ENCODE peak calls at places on chromosomes 1 and 21, in eight cellular contexts. One of them, this sample, is unnamed.

GRCh38 chr1:43069481-43070050 is 102.5 kb downstream of the EBNA1BP2 start:
- DNase-seq in epithelial cell of esophagus: no peak
- DNase-seq in RPMI8226: no peak
- DNase-seq in stimulated activated CD4-positive, alpha-beta T cell treated with anti-CD3 and anti-CD28 coated beads, Interleukin-1b, Interleukin-23, amount 100 ng/mL, for 24 hours: no peak
- DNase-seq in NCI-H226: no peak
- DNase-seq in psoas muscle: no peak
- DNase-seq in NCI-H1694: no peak
- DNase-seq in transverse colon: no peak
- DNase-seq in this sample: no peak

GRCh38 chr21:15066231-15066577 is 1.4 kb upstream of the NRIP1 start:
- DNase-seq in transverse colon: no peak
- DNase-seq in psoas muscle: no peak
- DNase-seq in stimulated activated CD4-positive, alpha-beta T cell treated with anti-CD3 and anti-CD28 coated beads, Interleukin-1b, Interleukin-23, amount 100 ng/mL, for 24 hours: no peak
- DNase-seq in RPMI8226: no peak
- DNase-seq in NCI-H1694: no peak
- DNase-seq in NCI-H226: no peak
- DNase-seq in epithelial cell of esophagus: peak; percentile 39
- DNase-seq in this sample: no peak

GRCh38 chr1:115302390-115302961 is 35.6 kb downstream of the NGF start:
- DNase-seq in NCI-H1694: no peak
- DNase-seq in epithelial cell of esophagus: peak; percentile 83
- DNase-seq in stimulated activated CD4-positive, alpha-beta T cell treated with anti-CD3 and anti-CD28 coated beads, Interleukin-1b, Interleukin-23, amount 100 ng/mL, for 24 hours: no peak
- DNase-seq in NCI-H226: peak; percentile 81
- DNase-seq in RPMI8226: no peak
- DNase-seq in transverse colon: no peak
- DNase-seq in psoas muscle: no peak
- DNase-seq in this sample: no peak

GRCh38 chr1:236608930-236609726 is 4.8 kb upstream of the HEATR1 start:
- DNase-seq in NCI-H1694: peak; percentile 69
- DNase-seq in stimulated activated CD4-positive, alpha-beta T cell treated with anti-CD3 and anti-CD28 coated beads, Interleukin-1b, Interleukin-23, amount 100 ng/mL, for 24 hours: no peak
- DNase-seq in psoas muscle: peak; percentile 44
- DNase-seq in transverse colon: peak; percentile 40
- DNase-seq in epithelial cell of esophagus: peak; percentile 72
- DNase-seq in NCI-H226: no peak
- DNase-seq in RPMI8226: peak; percentile 36
- DNase-seq in this sample: no peak

GRCh38 chr1:185672719-185673360 is 61.4 kb upstream of the HMCN1 start:
- DNase-seq in RPMI8226: no peak
- DNase-seq in stimulated activated CD4-positive, alpha-beta T cell treated with anti-CD3 and anti-CD28 coated beads, Interleukin-1b, Interleukin-23, amount 100 ng/mL, for 24 hours: no peak
- DNase-seq in NCI-H1694: no peak
- DNase-seq in epithelial cell of esophagus: no peak
- DNase-seq in NCI-H226: no peak
- DNase-seq in psoas muscle: no peak
- DNase-seq in transverse colon: no peak
- DNase-seq in this sample: no peak

GRCh38 chr1:22710688-22711024 is at the start of gene EPHB2:
- DNase-seq in stimulated activated CD4-positive, alpha-beta T cell treated with anti-CD3 and anti-CD28 coated beads, Interleukin-1b, Interleukin-23, amount 100 ng/mL, for 24 hours: no peak
- DNase-seq in transverse colon: peak; percentile 62
- DNase-seq in psoas muscle: peak; percentile 70
- DNase-seq in epithelial cell of esophagus: peak; percentile 53
- DNase-seq in NCI-H226: peak; percentile 5
- DNase-seq in RPMI8226: peak; percentile 74
- DNase-seq in NCI-H1694: no peak
- DNase-seq in this sample: no peak

GRCh38 chr1:49102752-49103151 is 326.1 kb upstream of the BEND5 start:
- DNase-seq in transverse colon: no peak
- DNase-seq in RPMI8226: no peak
- DNase-seq in NCI-H1694: no peak
- DNase-seq in epithelial cell of esophagus: peak; percentile 3
- DNase-seq in psoas muscle: no peak
- DNase-seq in NCI-H226: no peak
- DNase-seq in stimulated activated CD4-positive, alpha-beta T cell treated with anti-CD3 and anti-CD28 coated beads, Interleukin-1b, Interleukin-23, amount 100 ng/mL, for 24 hours: no peak
- DNase-seq in this sample: no peak

GRCh38 chr1:247452447-247453039 is 5.4 kb downstream of the OR2B11 start:
- DNase-seq in transverse colon: no peak
- DNase-seq in epithelial cell of esophagus: no peak
- DNase-seq in NCI-H1694: no peak
- DNase-seq in NCI-H226: no peak
- DNase-seq in RPMI8226: no peak
- DNase-seq in stimulated activated CD4-positive, alpha-beta T cell treated with anti-CD3 and anti-CD28 coated beads, Interleukin-1b, Interleukin-23, amount 100 ng/mL, for 24 hours: no peak
- DNase-seq in psoas muscle: no peak
- DNase-seq in this sample: no peak

GRCh38 chr1:203089651-203090045 is 3.8 kb upstream of the MYOG start:
- DNase-seq in stimulated activated CD4-positive, alpha-beta T cell treated with anti-CD3 and anti-CD28 coated beads, Interleukin-1b, Interleukin-23, amount 100 ng/mL, for 24 hours: no peak
- DNase-seq in RPMI8226: no peak
- DNase-seq in NCI-H1694: no peak
- DNase-seq in psoas muscle: no peak
- DNase-seq in epithelial cell of esophagus: no peak
- DNase-seq in transverse colon: no peak
- DNase-seq in NCI-H226: no peak
- DNase-seq in this sample: no peak

GRCh38 chr1:113783254-113784103 is 24.2 kb upstream of the PHTF1 start:
- DNase-seq in NCI-H226: peak; percentile 27
- DNase-seq in psoas muscle: no peak
- DNase-seq in RPMI8226: peak; percentile 76
- DNase-seq in NCI-H1694: no peak
- DNase-seq in transverse colon: peak; percentile 44
- DNase-seq in epithelial cell of esophagus: peak; percentile 40
- DNase-seq in stimulated activated CD4-positive, alpha-beta T cell treated with anti-CD3 and anti-CD28 coated beads, Interleukin-1b, Interleukin-23, amount 100 ng/mL, for 24 hours: no peak
- DNase-seq in this sample: no peak

GRCh38 chr1:27314737-27315136 is 7.2 kb upstream of the TMEM222 start:
- DNase-seq in RPMI8226: no peak
- DNase-seq in psoas muscle: no peak
- DNase-seq in transverse colon: no peak
- DNase-seq in epithelial cell of esophagus: no peak
- DNase-seq in stimulated activated CD4-positive, alpha-beta T cell treated with anti-CD3 and anti-CD28 coated beads, Interleukin-1b, Interleukin-23, amount 100 ng/mL, for 24 hours: no peak
- DNase-seq in NCI-H1694: no peak
- DNase-seq in NCI-H226: no peak
- DNase-seq in this sample: no peak

GRCh38 chr1:199243423-199244061 is 604.7 kb downstream of the PTPRC start:
- DNase-seq in transverse colon: peak; percentile 48
- DNase-seq in epithelial cell of esophagus: peak; percentile 64
- DNase-seq in psoas muscle: no peak
- DNase-seq in RPMI8226: peak; percentile 74
- DNase-seq in stimulated activated CD4-positive, alpha-beta T cell treated with anti-CD3 and anti-CD28 coated beads, Interleukin-1b, Interleukin-23, amount 100 ng/mL, for 24 hours: peak; percentile 34
- DNase-seq in NCI-H1694: no peak
- DNase-seq in NCI-H226: peak; percentile 40
- DNase-seq in this sample: no peak

GRCh38 chr1:168843950-168844349 is 114.9 kb upstream of the DPT start:
- DNase-seq in transverse colon: no peak
- DNase-seq in NCI-H1694: no peak
- DNase-seq in stimulated activated CD4-positive, alpha-beta T cell treated with anti-CD3 and anti-CD28 coated beads, Interleukin-1b, Interleukin-23, amount 100 ng/mL, for 24 hours: no peak
- DNase-seq in psoas muscle: no peak
- DNase-seq in epithelial cell of esophagus: no peak
- DNase-seq in RPMI8226: no peak
- DNase-seq in NCI-H226: no peak
- DNase-seq in this sample: no peak

GRCh38 chr1:227792216-227793078 is 23.0 kb upstream of the PRSS38 start:
- DNase-seq in psoas muscle: no peak
- DNase-seq in NCI-H226: no peak
- DNase-seq in NCI-H1694: no peak
- DNase-seq in transverse colon: no peak
- DNase-seq in stimulated activated CD4-positive, alpha-beta T cell treated with anti-CD3 and anti-CD28 coated beads, Interleukin-1b, Interleukin-23, amount 100 ng/mL, for 24 hours: no peak
- DNase-seq in RPMI8226: no peak
- DNase-seq in epithelial cell of esophagus: no peak
- DNase-seq in this sample: no peak

GRCh38 chr1:225467193-225468020 is 39.6 kb upstream of the LBR start:
- DNase-seq in NCI-H226: no peak
- DNase-seq in psoas muscle: peak; percentile 56
- DNase-seq in RPMI8226: peak; percentile 92
- DNase-seq in epithelial cell of esophagus: no peak
- DNase-seq in NCI-H1694: no peak
- DNase-seq in transverse colon: peak; percentile 81
- DNase-seq in stimulated activated CD4-positive, alpha-beta T cell treated with anti-CD3 and anti-CD28 coated beads, Interleukin-1b, Interleukin-23, amount 100 ng/mL, for 24 hours: peak; percentile 52
- DNase-seq in this sample: no peak

GRCh38 chr1:36149973-36150295 is 648 bp upstream of the TRAPPC3 start:
- DNase-seq in transverse colon: no peak
- DNase-seq in epithelial cell of esophagus: peak; percentile 57
- DNase-seq in psoas muscle: no peak
- DNase-seq in NCI-H1694: no peak
- DNase-seq in RPMI8226: no peak
- DNase-seq in stimulated activated CD4-positive, alpha-beta T cell treated with anti-CD3 and anti-CD28 coated beads, Interleukin-1b, Interleukin-23, amount 100 ng/mL, for 24 hours: no peak
- DNase-seq in NCI-H226: no peak
- DNase-seq in this sample: no peak

GRCh38 chr1:210236840-210237409 is 4.3 kb downstream of the SERTAD4 start:
- DNase-seq in RPMI8226: no peak
- DNase-seq in stimulated activated CD4-positive, alpha-beta T cell treated with anti-CD3 and anti-CD28 coated beads, Interleukin-1b, Interleukin-23, amount 100 ng/mL, for 24 hours: no peak
- DNase-seq in NCI-H1694: no peak
- DNase-seq in epithelial cell of esophagus: no peak
- DNase-seq in transverse colon: peak; percentile 35
- DNase-seq in psoas muscle: peak; percentile 40
- DNase-seq in NCI-H226: no peak
- DNase-seq in this sample: peak; percentile 58

GRCh38 chr21:15741510-15741909 is 11.7 kb downstream of the USP25 start:
- DNase-seq in epithelial cell of esophagus: peak; percentile 24
- DNase-seq in psoas muscle: no peak
- DNase-seq in NCI-H226: peak; percentile 65
- DNase-seq in stimulated activated CD4-positive, alpha-beta T cell treated with anti-CD3 and anti-CD28 coated beads, Interleukin-1b, Interleukin-23, amount 100 ng/mL, for 24 hours: no peak
- DNase-seq in RPMI8226: no peak
- DNase-seq in transverse colon: no peak
- DNase-seq in NCI-H1694: no peak
- DNase-seq in this sample: no peak

GRCh38 chr1:220905650-220906560 is 26.7 kb downstream of the HLX start:
- DNase-seq in NCI-H226: no peak
- DNase-seq in NCI-H1694: no peak
- DNase-seq in stimulated activated CD4-positive, alpha-beta T cell treated with anti-CD3 and anti-CD28 coated beads, Interleukin-1b, Interleukin-23, amount 100 ng/mL, for 24 hours: no peak
- DNase-seq in transverse colon: no peak
- DNase-seq in RPMI8226: no peak
- DNase-seq in epithelial cell of esophagus: no peak
- DNase-seq in psoas muscle: no peak
- DNase-seq in this sample: no peak

GRCh38 chr1:77978293-77978968 is 441 bp downstream of the FUBP1 start:
- DNase-seq in transverse colon: peak; percentile 78
- DNase-seq in NCI-H1694: peak; percentile 87
- DNase-seq in epithelial cell of esophagus: peak; percentile 96
- DNase-seq in NCI-H226: peak; percentile 82
- DNase-seq in RPMI8226: peak; percentile 85
- DNase-seq in stimulated activated CD4-positive, alpha-beta T cell treated with anti-CD3 and anti-CD28 coated beads, Interleukin-1b, Interleukin-23, amount 100 ng/mL, for 24 hours: peak; percentile 55
- DNase-seq in psoas muscle: no peak
- DNase-seq in this sample: peak; percentile 48

GRCh38 chr1:118826669-118827068 is 161.5 kb downstream of the TBX15 start:
- DNase-seq in psoas muscle: no peak
- DNase-seq in epithelial cell of esophagus: peak; percentile 46
- DNase-seq in stimulated activated CD4-positive, alpha-beta T cell treated with anti-CD3 and anti-CD28 coated beads, Interleukin-1b, Interleukin-23, amount 100 ng/mL, for 24 hours: no peak
- DNase-seq in NCI-H226: no peak
- DNase-seq in transverse colon: no peak
- DNase-seq in NCI-H1694: no peak
- DNase-seq in RPMI8226: no peak
- DNase-seq in this sample: no peak

GRCh38 chr1:121443131-121443530 is 258.4 kb downstream of the SRGAP2C start:
- DNase-seq in transverse colon: no peak
- DNase-seq in RPMI8226: no peak
- DNase-seq in stimulated activated CD4-positive, alpha-beta T cell treated with anti-CD3 and anti-CD28 coated beads, Interleukin-1b, Interleukin-23, amount 100 ng/mL, for 24 hours: no peak
- DNase-seq in psoas muscle: no peak
- DNase-seq in NCI-H226: no peak
- DNase-seq in NCI-H1694: no peak
- DNase-seq in epithelial cell of esophagus: no peak
- DNase-seq in this sample: no peak

GRCh38 chr1:166839600-166840308 is 479 bp downstream of the POGK start:
- DNase-seq in transverse colon: peak; percentile 77
- DNase-seq in psoas muscle: peak; percentile 72
- DNase-seq in stimulated activated CD4-positive, alpha-beta T cell treated with anti-CD3 and anti-CD28 coated beads, Interleukin-1b, Interleukin-23, amount 100 ng/mL, for 24 hours: no peak
- DNase-seq in NCI-H1694: peak; percentile 6
- DNase-seq in epithelial cell of esophagus: peak; percentile 56
- DNase-seq in RPMI8226: peak; percentile 74
- DNase-seq in NCI-H226: peak; percentile 43
- DNase-seq in this sample: peak; percentile 35

GRCh38 chr1:231161711-231162299 is at the start of gene TRIM67:
- DNase-seq in epithelial cell of esophagus: no peak
- DNase-seq in psoas muscle: no peak
- DNase-seq in RPMI8226: peak; percentile 27
- DNase-seq in transverse colon: no peak
- DNase-seq in NCI-H226: no peak
- DNase-seq in NCI-H1694: peak; percentile 65
- DNase-seq in stimulated activated CD4-positive, alpha-beta T cell treated with anti-CD3 and anti-CD28 coated beads, Interleukin-1b, Interleukin-23, amount 100 ng/mL, for 24 hours: no peak
- DNase-seq in this sample: no peak

GRCh38 chr1:46254668-46255067 is 7.1 kb downstream of the RAD54L start:
- DNase-seq in psoas muscle: no peak
- DNase-seq in RPMI8226: no peak
- DNase-seq in NCI-H226: no peak
- DNase-seq in NCI-H1694: no peak
- DNase-seq in epithelial cell of esophagus: no peak
- DNase-seq in stimulated activated CD4-positive, alpha-beta T cell treated with anti-CD3 and anti-CD28 coated beads, Interleukin-1b, Interleukin-23, amount 100 ng/mL, for 24 hours: no peak
- DNase-seq in transverse colon: no peak
- DNase-seq in this sample: no peak

GRCh38 chr1:36089393-36090121 is 865 bp downstream of the ADPRS start:
- DNase-seq in epithelial cell of esophagus: peak; percentile 34
- DNase-seq in psoas muscle: no peak
- DNase-seq in stimulated activated CD4-positive, alpha-beta T cell treated with anti-CD3 and anti-CD28 coated beads, Interleukin-1b, Interleukin-23, amount 100 ng/mL, for 24 hours: no peak
- DNase-seq in transverse colon: peak; percentile 27
- DNase-seq in NCI-H226: peak; percentile 49
- DNase-seq in NCI-H1694: no peak
- DNase-seq in RPMI8226: peak; percentile 74
- DNase-seq in this sample: no peak

GRCh38 chr21:21051109-21052055 is 53.2 kb downstream of the NCAM2 start:
- DNase-seq in psoas muscle: no peak
- DNase-seq in epithelial cell of esophagus: no peak
- DNase-seq in NCI-H1694: no peak
- DNase-seq in transverse colon: no peak
- DNase-seq in stimulated activated CD4-positive, alpha-beta T cell treated with anti-CD3 and anti-CD28 coated beads, Interleukin-1b, Interleukin-23, amount 100 ng/mL, for 24 hours: no peak
- DNase-seq in NCI-H226: no peak
- DNase-seq in RPMI8226: no peak
- DNase-seq in this sample: no peak

GRCh38 chr1:156004843-156005593 is 15.7 kb downstream of the SSR2 start:
- DNase-seq in psoas muscle: no peak
- DNase-seq in stimulated activated CD4-positive, alpha-beta T cell treated with anti-CD3 and anti-CD28 coated beads, Interleukin-1b, Interleukin-23, amount 100 ng/mL, for 24 hours: no peak
- DNase-seq in NCI-H226: no peak
- DNase-seq in RPMI8226: no peak
- DNase-seq in NCI-H1694: no peak
- DNase-seq in transverse colon: peak; percentile 53
- DNase-seq in epithelial cell of esophagus: no peak
- DNase-seq in this sample: no peak

GRCh38 chr1:116115476-116115875 is 4.3 kb downstream of the MAB21L3 start:
- DNase-seq in NCI-H1694: no peak
- DNase-seq in stimulated activated CD4-positive, alpha-beta T cell treated with anti-CD3 and anti-CD28 coated beads, Interleukin-1b, Interleukin-23, amount 100 ng/mL, for 24 hours: no peak
- DNase-seq in epithelial cell of esophagus: peak; percentile 85
- DNase-seq in NCI-H226: no peak
- DNase-seq in psoas muscle: no peak
- DNase-seq in transverse colon: no peak
- DNase-seq in RPMI8226: no peak
- DNase-seq in this sample: no peak

GRCh38 chr1:17079140-17079868 is 25.5 kb upstream of the SDHB start:
- DNase-seq in RPMI8226: no peak
- DNase-seq in psoas muscle: no peak
- DNase-seq in NCI-H226: no peak
- DNase-seq in stimulated activated CD4-positive, alpha-beta T cell treated with anti-CD3 and anti-CD28 coated beads, Interleukin-1b, Interleukin-23, amount 100 ng/mL, for 24 hours: no peak
- DNase-seq in NCI-H1694: no peak
- DNase-seq in epithelial cell of esophagus: no peak
- DNase-seq in transverse colon: no peak
- DNase-seq in this sample: no peak

GRCh38 chr1:109314805-109315204 is 8.0 kb upstream of the MYBPHL start:
- DNase-seq in transverse colon: no peak
- DNase-seq in NCI-H1694: no peak
- DNase-seq in NCI-H226: no peak
- DNase-seq in epithelial cell of esophagus: no peak
- DNase-seq in psoas muscle: no peak
- DNase-seq in RPMI8226: no peak
- DNase-seq in stimulated activated CD4-positive, alpha-beta T cell treated with anti-CD3 and anti-CD28 coated beads, Interleukin-1b, Interleukin-23, amount 100 ng/mL, for 24 hours: no peak
- DNase-seq in this sample: no peak

GRCh38 chr1:22124592-22125229 is 18.2 kb downstream of the WNT4 start:
- DNase-seq in stimulated activated CD4-positive, alpha-beta T cell treated with anti-CD3 and anti-CD28 coated beads, Interleukin-1b, Interleukin-23, amount 100 ng/mL, for 24 hours: no peak
- DNase-seq in epithelial cell of esophagus: no peak
- DNase-seq in psoas muscle: no peak
- DNase-seq in transverse colon: no peak
- DNase-seq in NCI-H1694: no peak
- DNase-seq in NCI-H226: no peak
- DNase-seq in RPMI8226: no peak
- DNase-seq in this sample: no peak

GRCh38 chr21:29645666-29646553 is 293.9 kb downstream of the GRIK1 start:
- DNase-seq in epithelial cell of esophagus: no peak
- DNase-seq in NCI-H1694: no peak
- DNase-seq in transverse colon: no peak
- DNase-seq in stimulated activated CD4-positive, alpha-beta T cell treated with anti-CD3 and anti-CD28 coated beads, Interleukin-1b, Interleukin-23, amount 100 ng/mL, for 24 hours: no peak
- DNase-seq in NCI-H226: no peak
- DNase-seq in RPMI8226: no peak
- DNase-seq in psoas muscle: no peak
- DNase-seq in this sample: no peak

GRCh38 chr1:109918077-109918606 is 7.5 kb downstream of the CSF1 start:
- DNase-seq in psoas muscle: no peak
- DNase-seq in RPMI8226: peak; percentile 25
- DNase-seq in epithelial cell of esophagus: no peak
- DNase-seq in stimulated activated CD4-positive, alpha-beta T cell treated with anti-CD3 and anti-CD28 coated beads, Interleukin-1b, Interleukin-23, amount 100 ng/mL, for 24 hours: no peak
- DNase-seq in NCI-H1694: no peak
- DNase-seq in transverse colon: no peak
- DNase-seq in NCI-H226: no peak
- DNase-seq in this sample: no peak

This sample was measured in mesothelial cell of epicardium.